ENCODE peak calls at places on chromosomes 12 and 14, in five cellular contexts. One of them, this sample, is unnamed.
A peak's percentile ranks its signal among the peaks of the same experiment; 100 is the strongest.

GRCh38 chr14:94771906-94772468 is 2.1 kb upstream of the GSC start:
- DNase-seq in progenitor cell of endocrine pancreas: no peak
- DNase-seq in colonic mucosa: no peak
- DNase-seq in CD4-positive, CD25-positive, alpha-beta regulatory T cell: no peak
- DNase-seq in EH: no peak
- DNase-seq in this sample: no peak

GRCh38 chr12:52291267-52291935 is at the start of gene KRT81:
- DNase-seq in progenitor cell of endocrine pancreas: no peak
- DNase-seq in colonic mucosa: no peak
- DNase-seq in CD4-positive, CD25-positive, alpha-beta regulatory T cell: no peak
- DNase-seq in EH: no peak
- DNase-seq in this sample: no peak

GRCh38 chr12:71780207-71780822 is 25.7 kb downstream of the RAB21 start:
- DNase-seq in progenitor cell of endocrine pancreas: no peak
- DNase-seq in colonic mucosa: peak; percentile 57
- DNase-seq in CD4-positive, CD25-positive, alpha-beta regulatory T cell: peak; percentile 60
- DNase-seq in EH: peak; percentile 54
- DNase-seq in this sample: peak; percentile 38

GRCh38 chr14:47167407-47167806 is 508.0 kb downstream of the MDGA2 start:
- DNase-seq in progenitor cell of endocrine pancreas: no peak
- DNase-seq in colonic mucosa: no peak
- DNase-seq in CD4-positive, CD25-positive, alpha-beta regulatory T cell: no peak
- DNase-seq in EH: no peak
- DNase-seq in this sample: no peak

GRCh38 chr14:98477935-98478334 is 794.1 kb downstream of the BCL11B start:
- DNase-seq in progenitor cell of endocrine pancreas: no peak
- DNase-seq in colonic mucosa: no peak
- DNase-seq in CD4-positive, CD25-positive, alpha-beta regulatory T cell: no peak
- DNase-seq in EH: no peak
- DNase-seq in this sample: no peak

GRCh38 chr12:113874999-113875561 is 91.0 kb downstream of the RBM19 start:
- DNase-seq in progenitor cell of endocrine pancreas: no peak
- DNase-seq in colonic mucosa: no peak
- DNase-seq in CD4-positive, CD25-positive, alpha-beta regulatory T cell: no peak
- DNase-seq in EH: peak; percentile 69
- DNase-seq in this sample: no peak

GRCh38 chr12:99611590-99611989 is 36.0 kb upstream of the GARIN6 start:
- DNase-seq in progenitor cell of endocrine pancreas: no peak
- DNase-seq in colonic mucosa: no peak
- DNase-seq in CD4-positive, CD25-positive, alpha-beta regulatory T cell: no peak
- DNase-seq in EH: peak; percentile 14
- DNase-seq in this sample: no peak

GRCh38 chr12:80490329-80490728 is 46.3 kb downstream of the PTPRQ start:
- DNase-seq in progenitor cell of endocrine pancreas: no peak
- DNase-seq in colonic mucosa: no peak
- DNase-seq in CD4-positive, CD25-positive, alpha-beta regulatory T cell: no peak
- DNase-seq in EH: peak; percentile 27
- DNase-seq in this sample: no peak

GRCh38 chr14:49768301-49769121 is 558 bp downstream of the KLHDC2 start:
- DNase-seq in progenitor cell of endocrine pancreas: peak; percentile 16
- DNase-seq in colonic mucosa: peak; percentile 87
- DNase-seq in CD4-positive, CD25-positive, alpha-beta regulatory T cell: peak; percentile 78
- DNase-seq in EH: peak; percentile 63
- DNase-seq in this sample: peak; percentile 54

GRCh38 chr14:21748869-21749303 is 75.3 kb upstream of the OR4E1 start:
- DNase-seq in progenitor cell of endocrine pancreas: peak; percentile 19
- DNase-seq in colonic mucosa: peak; percentile 32
- DNase-seq in CD4-positive, CD25-positive, alpha-beta regulatory T cell: peak; percentile 73
- DNase-seq in EH: peak; percentile 5
- DNase-seq in this sample: peak; percentile 36